ENCODE peak calls at places on chromosomes 13 and 19, in seven cellular contexts. One of them, this sample, is unnamed.

GRCh38 chr13:34294483-34295129 is 476.7 kb downstream of the RFC3 start:
- DNase-seq in hepatocyte: no peak
- DNase-seq in HCT116: no peak
- DNase-seq in GM23338: no peak
- DNase-seq in neural progenitor cell: peak
- DNase-seq in PC-3: no peak
- DNase-seq in OCI-LY7: no peak
- DNase-seq in this sample: peak

GRCh38 chr13:28820099-28821051 is at the start of gene MTUS2:
- DNase-seq in hepatocyte: peak
- DNase-seq in HCT116: no peak
- DNase-seq in GM23338: peak
- DNase-seq in neural progenitor cell: peak
- DNase-seq in PC-3: no peak
- DNase-seq in OCI-LY7: no peak
- DNase-seq in this sample: peak

GRCh38 chr13:46339035-46339666 is 47.9 kb downstream of the RUBCNL start:
- DNase-seq in hepatocyte: no peak
- DNase-seq in HCT116: no peak
- DNase-seq in GM23338: no peak
- DNase-seq in neural progenitor cell: no peak
- DNase-seq in PC-3: peak
- DNase-seq in OCI-LY7: no peak
- DNase-seq in this sample: peak

GRCh38 chr19:39865953-39866352 is 19.8 kb upstream of the FBL start:
- DNase-seq in hepatocyte: no peak
- DNase-seq in HCT116: no peak
- DNase-seq in GM23338: no peak
- DNase-seq in neural progenitor cell: no peak
- DNase-seq in PC-3: no peak
- DNase-seq in OCI-LY7: no peak
- DNase-seq in this sample: no peak

GRCh38 chr13:20301391-20302071 is 69.4 kb upstream of the GJB6 start:
- DNase-seq in hepatocyte: no peak
- DNase-seq in HCT116: no peak
- DNase-seq in GM23338: peak
- DNase-seq in neural progenitor cell: peak
- DNase-seq in PC-3: no peak
- DNase-seq in OCI-LY7: no peak
- DNase-seq in this sample: peak

GRCh38 chr13:106176103-106176502 is 359.4 kb downstream of the EFNB2 start:
- DNase-seq in hepatocyte: no peak
- DNase-seq in HCT116: no peak
- DNase-seq in GM23338: no peak
- DNase-seq in neural progenitor cell: no peak
- DNase-seq in PC-3: no peak
- DNase-seq in OCI-LY7: no peak
- DNase-seq in this sample: peak

GRCh38 chr13:100633461-100633860 is 41.1 kb downstream of the TMTC4 start:
- DNase-seq in hepatocyte: no peak
- DNase-seq in HCT116: no peak
- DNase-seq in GM23338: no peak
- DNase-seq in neural progenitor cell: no peak
- DNase-seq in PC-3: peak
- DNase-seq in OCI-LY7: no peak
- DNase-seq in this sample: peak

GRCh38 chr19:16381756-16382401 is 57.3 kb downstream of the KLF2 start:
- DNase-seq in hepatocyte: no peak
- DNase-seq in HCT116: no peak
- DNase-seq in GM23338: no peak
- DNase-seq in neural progenitor cell: no peak
- DNase-seq in PC-3: no peak
- DNase-seq in OCI-LY7: no peak
- DNase-seq in this sample: peak

GRCh38 chr19:15464394-15465385 is at the start of gene RASAL3:
- DNase-seq in hepatocyte: no peak
- DNase-seq in HCT116: no peak
- DNase-seq in GM23338: peak
- DNase-seq in neural progenitor cell: no peak
- DNase-seq in PC-3: no peak
- DNase-seq in OCI-LY7: peak
- DNase-seq in this sample: no peak

GRCh38 chr19:40862785-40863184 is 12.5 kb upstream of the CYP2A6 start:
- DNase-seq in hepatocyte: peak
- DNase-seq in HCT116: no peak
- DNase-seq in GM23338: no peak
- DNase-seq in neural progenitor cell: no peak
- DNase-seq in PC-3: peak
- DNase-seq in OCI-LY7: no peak
- DNase-seq in this sample: peak

GRCh38 chr13:93862259-93862658 is 617.2 kb downstream of the DCT start:
- DNase-seq in hepatocyte: no peak
- DNase-seq in HCT116: no peak
- DNase-seq in GM23338: no peak
- DNase-seq in neural progenitor cell: no peak
- DNase-seq in PC-3: no peak
- DNase-seq in OCI-LY7: no peak
- DNase-seq in this sample: peak
- TF ChIP-seq EZH2phosphoT487 in hepatocyte: no peak
- TF ChIP-seq EZH2phosphoT487 in HCT116: no peak
- TF ChIP-seq EZH2phosphoT487 in GM23338: no peak
- TF ChIP-seq EZH2phosphoT487 in neural progenitor cell: no peak
- TF ChIP-seq EZH2phosphoT487 in PC-3: no peak
- TF ChIP-seq EZH2phosphoT487 in OCI-LY7: no peak
- TF ChIP-seq EZH2phosphoT487 in this sample: no peak

GRCh38 chr13:86142080-86142479 is 342.9 kb upstream of the SLITRK6 start:
- DNase-seq in hepatocyte: no peak
- DNase-seq in HCT116: no peak
- DNase-seq in GM23338: no peak
- DNase-seq in neural progenitor cell: no peak
- DNase-seq in PC-3: no peak
- DNase-seq in OCI-LY7: no peak
- DNase-seq in this sample: no peak
- TF ChIP-seq EZH2phosphoT487 in hepatocyte: no peak
- TF ChIP-seq EZH2phosphoT487 in HCT116: no peak
- TF ChIP-seq EZH2phosphoT487 in GM23338: no peak
- TF ChIP-seq EZH2phosphoT487 in neural progenitor cell: no peak
- TF ChIP-seq EZH2phosphoT487 in PC-3: no peak
- TF ChIP-seq EZH2phosphoT487 in OCI-LY7: no peak
- TF ChIP-seq EZH2phosphoT487 in this sample: no peak

GRCh38 chr19:19217110-19217509 is 5.4 kb downstream of the NCAN start:
- DNase-seq in hepatocyte: no peak
- DNase-seq in HCT116: peak
- DNase-seq in GM23338: peak
- DNase-seq in neural progenitor cell: no peak
- DNase-seq in PC-3: peak
- DNase-seq in OCI-LY7: peak
- DNase-seq in this sample: peak
- TF ChIP-seq EZH2phosphoT487 in hepatocyte: no peak
- TF ChIP-seq EZH2phosphoT487 in HCT116: no peak
- TF ChIP-seq EZH2phosphoT487 in GM23338: no peak
- TF ChIP-seq EZH2phosphoT487 in neural progenitor cell: no peak
- TF ChIP-seq EZH2phosphoT487 in PC-3: no peak
- TF ChIP-seq EZH2phosphoT487 in OCI-LY7: no peak
- TF ChIP-seq EZH2phosphoT487 in this sample: no peak

DNA sequence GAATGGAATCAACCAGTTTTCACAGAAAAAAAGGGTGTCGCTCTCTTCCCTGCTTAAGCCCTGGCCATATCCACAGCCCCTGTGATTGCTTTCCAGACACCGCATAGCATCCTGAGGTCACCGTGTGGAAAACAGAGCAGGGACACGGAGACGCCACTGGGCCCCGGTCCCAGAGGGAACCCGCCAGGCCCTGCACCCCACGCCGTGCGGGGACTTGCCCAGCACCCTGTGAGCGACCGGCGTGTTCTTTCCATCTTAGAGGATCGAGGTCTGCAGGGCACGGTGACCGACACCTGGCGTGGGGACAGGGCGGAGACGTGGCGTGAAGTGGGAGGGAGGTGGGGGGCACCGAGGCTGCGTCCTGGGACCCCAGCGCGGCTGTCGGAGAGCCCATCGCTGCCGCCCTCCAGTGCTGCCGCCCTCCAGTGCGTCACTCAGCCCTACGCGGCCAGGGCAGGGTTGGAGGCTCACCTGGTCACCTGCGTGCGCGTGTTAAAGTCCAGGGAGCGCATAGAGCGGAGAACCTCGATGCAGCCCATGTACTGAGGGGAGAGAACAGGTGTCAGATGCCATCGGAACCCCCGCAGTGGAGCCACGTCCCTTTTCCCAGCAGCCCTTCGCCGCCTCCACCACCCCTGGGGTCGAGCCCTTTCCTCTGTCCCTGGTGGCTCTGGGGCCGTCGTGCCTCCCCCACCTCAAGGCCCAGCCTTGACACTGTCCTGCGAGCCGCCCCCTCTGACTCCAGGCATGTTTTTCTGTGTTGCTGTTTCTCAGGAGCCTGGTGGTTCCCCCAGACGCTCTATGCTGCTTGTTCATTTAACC is 20.2 kb downstream of the SHC2 start:
- DNase-seq in hepatocyte: no peak
- DNase-seq in HCT116: no peak
- DNase-seq in GM23338: no peak
- DNase-seq in neural progenitor cell: no peak
- DNase-seq in PC-3: no peak
- DNase-seq in OCI-LY7: no peak
- DNase-seq in this sample: no peak
- TF ChIP-seq EZH2phosphoT487 in hepatocyte: no peak
- TF ChIP-seq EZH2phosphoT487 in HCT116: no peak
- TF ChIP-seq EZH2phosphoT487 in GM23338: no peak
- TF ChIP-seq EZH2phosphoT487 in neural progenitor cell: no peak
- TF ChIP-seq EZH2phosphoT487 in PC-3: no peak
- TF ChIP-seq EZH2phosphoT487 in OCI-LY7: no peak
- TF ChIP-seq EZH2phosphoT487 in this sample: no peak

GRCh38 chr19:2699413-2700142 is 2.9 kb downstream of the GNG7 start:
- DNase-seq in hepatocyte: no peak
- DNase-seq in HCT116: no peak
- DNase-seq in GM23338: no peak
- DNase-seq in neural progenitor cell: no peak
- DNase-seq in PC-3: no peak
- DNase-seq in OCI-LY7: peak
- DNase-seq in this sample: no peak
- TF ChIP-seq EZH2phosphoT487 in hepatocyte: no peak
- TF ChIP-seq EZH2phosphoT487 in HCT116: no peak
- TF ChIP-seq EZH2phosphoT487 in GM23338: no peak
- TF ChIP-seq EZH2phosphoT487 in neural progenitor cell: no peak
- TF ChIP-seq EZH2phosphoT487 in PC-3: no peak
- TF ChIP-seq EZH2phosphoT487 in OCI-LY7: no peak
- TF ChIP-seq EZH2phosphoT487 in this sample: no peak

GRCh38 chr19:56725829-56726424 is 54.4 kb upstream of the ZNF835 start:
- DNase-seq in hepatocyte: no peak
- DNase-seq in HCT116: no peak
- DNase-seq in GM23338: no peak
- DNase-seq in neural progenitor cell: no peak
- DNase-seq in PC-3: peak
- DNase-seq in OCI-LY7: peak
- DNase-seq in this sample: peak
- TF ChIP-seq EZH2phosphoT487 in hepatocyte: no peak
- TF ChIP-seq EZH2phosphoT487 in HCT116: no peak
- TF ChIP-seq EZH2phosphoT487 in GM23338: no peak
- TF ChIP-seq EZH2phosphoT487 in neural progenitor cell: no peak
- TF ChIP-seq EZH2phosphoT487 in PC-3: no peak
- TF ChIP-seq EZH2phosphoT487 in OCI-LY7: no peak
- TF ChIP-seq EZH2phosphoT487 in this sample: no peak

GRCh38 chr19:34359140-34359953 is 5.6 kb upstream of the GPI start:
- DNase-seq in hepatocyte: peak
- DNase-seq in HCT116: peak
- DNase-seq in GM23338: peak
- DNase-seq in neural progenitor cell: peak
- DNase-seq in PC-3: peak
- DNase-seq in OCI-LY7: peak
- DNase-seq in this sample: peak
- TF ChIP-seq EZH2phosphoT487 in hepatocyte: no peak
- TF ChIP-seq EZH2phosphoT487 in HCT116: no peak
- TF ChIP-seq EZH2phosphoT487 in GM23338: no peak
- TF ChIP-seq EZH2phosphoT487 in neural progenitor cell: no peak
- TF ChIP-seq EZH2phosphoT487 in PC-3: peak
- TF ChIP-seq EZH2phosphoT487 in OCI-LY7: no peak
- TF ChIP-seq EZH2phosphoT487 in this sample: no peak

GRCh38 chr19:5339950-5340636 is 519 bp downstream of the PTPRS start:
- DNase-seq in hepatocyte: peak
- DNase-seq in HCT116: no peak
- DNase-seq in GM23338: peak
- DNase-seq in neural progenitor cell: peak
- DNase-seq in PC-3: peak
- DNase-seq in OCI-LY7: peak
- DNase-seq in this sample: peak
- TF ChIP-seq EZH2phosphoT487 in hepatocyte: no peak
- TF ChIP-seq EZH2phosphoT487 in HCT116: no peak
- TF ChIP-seq EZH2phosphoT487 in GM23338: no peak
- TF ChIP-seq EZH2phosphoT487 in neural progenitor cell: no peak
- TF ChIP-seq EZH2phosphoT487 in PC-3: no peak
- TF ChIP-seq EZH2phosphoT487 in OCI-LY7: no peak
- TF ChIP-seq EZH2phosphoT487 in this sample: no peak

GRCh38 chr19:942133-942645 is 16.4 kb downstream of the ARID3A start:
- DNase-seq in hepatocyte: no peak
- DNase-seq in HCT116: no peak
- DNase-seq in GM23338: no peak
- DNase-seq in neural progenitor cell: no peak
- DNase-seq in PC-3: no peak
- DNase-seq in OCI-LY7: no peak
- DNase-seq in this sample: no peak

GRCh38 chr19:944663-945241 is 18.9 kb downstream of the ARID3A start:
- DNase-seq in hepatocyte: no peak
- DNase-seq in HCT116: no peak
- DNase-seq in GM23338: no peak
- DNase-seq in neural progenitor cell: no peak
- DNase-seq in PC-3: no peak
- DNase-seq in OCI-LY7: no peak
- DNase-seq in this sample: no peak

GRCh38 chr19:945401-946252 is 19.8 kb downstream of the ARID3A start:
- DNase-seq in hepatocyte: no peak
- DNase-seq in HCT116: no peak
- DNase-seq in GM23338: no peak
- DNase-seq in neural progenitor cell: no peak
- DNase-seq in PC-3: no peak
- DNase-seq in OCI-LY7: no peak
- DNase-seq in this sample: no peak

GRCh38 chr19:943551-944170 is 17.8 kb downstream of the ARID3A start:
- DNase-seq in hepatocyte: no peak
- DNase-seq in HCT116: no peak
- DNase-seq in GM23338: no peak
- DNase-seq in neural progenitor cell: no peak
- DNase-seq in PC-3: no peak
- DNase-seq in OCI-LY7: no peak
- DNase-seq in this sample: no peak

DNA sequence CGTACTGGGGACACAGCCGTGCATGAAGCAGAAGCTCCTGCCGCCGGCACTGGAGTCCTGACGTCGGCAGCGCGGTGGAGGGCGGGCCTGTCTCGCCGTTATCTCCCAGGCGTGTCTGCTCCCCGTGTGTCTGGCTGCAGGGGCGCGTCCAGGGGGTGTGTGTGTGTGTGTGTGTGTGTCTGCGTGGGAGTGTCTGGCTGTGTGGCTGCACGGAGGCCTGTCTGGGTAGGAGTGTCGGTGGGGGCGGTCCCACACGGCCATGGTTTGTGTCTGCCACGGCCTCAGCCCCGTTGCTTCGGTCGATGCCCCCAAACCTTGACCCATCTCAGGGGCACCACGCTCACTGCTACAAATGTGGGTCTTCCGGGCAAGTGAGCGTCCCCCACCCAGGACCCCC is 18.3 kb downstream of the ARID3A start:
- DNase-seq in hepatocyte: peak
- DNase-seq in HCT116: no peak
- DNase-seq in GM23338: no peak
- DNase-seq in neural progenitor cell: no peak
- DNase-seq in PC-3: no peak
- DNase-seq in OCI-LY7: no peak
- DNase-seq in this sample: no peak
- TF ChIP-seq EZH2phosphoT487 in hepatocyte: no peak
- TF ChIP-seq EZH2phosphoT487 in HCT116: no peak
- TF ChIP-seq EZH2phosphoT487 in GM23338: no peak
- TF ChIP-seq EZH2phosphoT487 in neural progenitor cell: no peak
- TF ChIP-seq EZH2phosphoT487 in PC-3: no peak
- TF ChIP-seq EZH2phosphoT487 in OCI-LY7: no peak
- TF ChIP-seq EZH2phosphoT487 in this sample: no peak

This sample was measured in GM23248.